ENCODE peak calls at places on chromosomes 4 and X, in eight cellular contexts. U is CD4-positive, CD25-positive, alpha-beta regulatory T cell; G is ELF-1; J is activated naive CD4-positive, alpha-beta T cell treated with anti-CD3 and anti-CD28 coated beads for 36 hours; A is RWPE1; D is mesenteric fat pad; W is astrocyte of the spinal cord; K is COLO829. Q is an unnamed sample.
A peak's percentile ranks its signal among the peaks of the same experiment; 100 is the strongest.

GRCh38 chrX:1535241-1536041 is 1.5 kb downstream of the P2RY8 start:
- DNase-seq in W (no peak), U (peak; percentile 60), J (peak; percentile 65), K (no peak), A (no peak), G (no peak), D (peak; percentile 59), Q (no peak)

GRCh38 chrX:42754129-42754528 is 23.8 kb downstream of the PPP1R2C start:
- DNase-seq in W (no peak), J (no peak), D (no peak), U (no peak), G (no peak), A (no peak), K (no peak), Q (no peak)

GRCh38 chr4:88938138-88938537 is 118.8 kb downstream of the FAM13A start:
- DNase-seq in W (peak; percentile 89), K (peak; percentile 48), U (no peak), D (no peak), J (no peak), G (no peak), A (peak; percentile 78), Q (no peak)

GRCh38 chrX:134821370-134821769 is 163.1 kb upstream of the PLAC1 start:
- DNase-seq in G (peak; percentile 51), W (peak; percentile 22), J (no peak), K (no peak), U (no peak), A (peak; percentile 9), D (no peak), Q (no peak)

GRCh38 chr4:133493776-133494175 is 344.7 kb downstream of the PCDH10 start:
- DNase-seq in K (no peak), U (no peak), G (no peak), W (no peak), D (no peak), A (no peak), J (no peak), Q (no peak)

GRCh38 chr4:20464381-20464780 is 212.7 kb downstream of the SLIT2 start:
- DNase-seq in U (no peak), K (no peak), D (no peak), G (no peak), A (peak; percentile 68), J (no peak), W (peak; percentile 58), Q (no peak)

GRCh38 chrX:19344207-19344534 is 444 bp downstream of the PDHA1 start:
- DNase-seq in D (no peak), U (no peak), J (no peak), W (no peak), A (peak; percentile 1), K (no peak), G (no peak), Q (peak; percentile 0)

GRCh38 chr4:140243345-140243753 is 89.4 kb upstream of the MAML3 start:
- DNase-seq in A (no peak), K (no peak), U (peak; percentile 32), J (peak; percentile 33), G (peak; percentile 20), D (no peak), W (no peak), Q (no peak)

GRCh38 chr4:83207497-83208105 is 77.0 kb downstream of the COQ2 start:
- DNase-seq in W (peak; percentile 61), G (peak; percentile 88), D (no peak), K (no peak), U (no peak), A (peak; percentile 74), J (no peak), Q (no peak)

Q was measured in activated naive CD8-positive, alpha-beta T cell treated with anti-CD3 and anti-CD28 coated beads, Interleukin-2, amount 50 U/mL, for 16 hours.